ENCODE peak calls at places on chromosomes 6 and 20, in five cellular contexts. One of them, this sample, is unnamed.

GRCh38 chr6:112562348-112563220 is 215.5 kb downstream of the RFPL4B start:
- DNase-seq in HepG2: no peak
- DNase-seq in GM12878: no peak
- DNase-seq in HCT116: no peak
- DNase-seq in H1: no peak
- DNase-seq in this sample: no peak

GRCh38 chr6:88168362-88168761 is 2.2 kb upstream of the CNR1 start:
- DNase-seq in HepG2: no peak
- DNase-seq in GM12878: no peak
- DNase-seq in HCT116: no peak
- DNase-seq in H1: no peak
- DNase-seq in this sample: peak; percentile 7

GRCh38 chr6:56101141-56101553 is 146.2 kb downstream of the COL21A1 start:
- DNase-seq in HepG2: peak; percentile 48
- DNase-seq in GM12878: no peak
- DNase-seq in HCT116: peak; percentile 41
- DNase-seq in H1: no peak
- DNase-seq in this sample: no peak

GRCh38 chr6:159988983-159989454 is 20.1 kb downstream of the IGF2R start:
- DNase-seq in HepG2: no peak
- DNase-seq in GM12878: no peak
- DNase-seq in HCT116: no peak
- DNase-seq in H1: no peak
- DNase-seq in this sample: peak; percentile 88

GRCh38 chr6:169828176-169828575 is 76.8 kb downstream of the ERMARD start:
- DNase-seq in HepG2: no peak
- DNase-seq in GM12878: no peak
- DNase-seq in HCT116: no peak
- DNase-seq in H1: peak; percentile 36
- DNase-seq in this sample: no peak

GRCh38 chr20:17934141-17934862 is 34.3 kb downstream of the SNX5 start:
- DNase-seq in HepG2: no peak
- DNase-seq in GM12878: no peak
- DNase-seq in HCT116: no peak
- DNase-seq in H1: no peak
- DNase-seq in this sample: no peak

GRCh38 chr20:62716198-62716940 is 7.7 kb downstream of the NTSR1 start:
- DNase-seq in HepG2: no peak
- DNase-seq in GM12878: no peak
- DNase-seq in HCT116: no peak
- DNase-seq in H1: no peak
- DNase-seq in this sample: no peak

GRCh38 chr6:111722220-111722731 is 116.6 kb upstream of the TRAF3IP2 start:
- DNase-seq in HepG2: no peak
- DNase-seq in GM12878: no peak
- DNase-seq in HCT116: no peak
- DNase-seq in H1: no peak
- DNase-seq in this sample: no peak

GRCh38 chr6:134060491-134061106 is 8.2 kb upstream of the SLC2A12 start:
- DNase-seq in HepG2: peak; percentile 57
- DNase-seq in GM12878: no peak
- DNase-seq in HCT116: no peak
- DNase-seq in H1: no peak
- DNase-seq in this sample: no peak
- TF ChIP-seq SIN3A in HepG2: no peak
- TF ChIP-seq SIN3A in GM12878: no peak
- TF ChIP-seq SIN3A in HCT116: no peak
- TF ChIP-seq SIN3A in H1: no peak
- TF ChIP-seq SIN3A in this sample: no peak

GRCh38 chr6:138485005-138485545 is 14.2 kb downstream of the NHSL1 start:
- DNase-seq in HepG2: no peak
- DNase-seq in GM12878: no peak
- DNase-seq in HCT116: no peak
- DNase-seq in H1: no peak
- DNase-seq in this sample: no peak

GRCh38 chr6:138483911-138484731 is 15.2 kb downstream of the NHSL1 start:
- DNase-seq in HepG2: no peak
- DNase-seq in GM12878: no peak
- DNase-seq in HCT116: no peak
- DNase-seq in H1: no peak
- DNase-seq in this sample: no peak

GRCh38 chr6:138487122-138487604 is 12.1 kb downstream of the NHSL1 start:
- DNase-seq in HepG2: no peak
- DNase-seq in GM12878: no peak
- DNase-seq in HCT116: no peak
- DNase-seq in H1: no peak
- DNase-seq in this sample: no peak

GRCh38 chr6:138485586-138486248 is 13.6 kb downstream of the NHSL1 start:
- DNase-seq in HepG2: no peak
- DNase-seq in GM12878: no peak
- DNase-seq in HCT116: no peak
- DNase-seq in H1: no peak
- DNase-seq in this sample: no peak

DNA sequence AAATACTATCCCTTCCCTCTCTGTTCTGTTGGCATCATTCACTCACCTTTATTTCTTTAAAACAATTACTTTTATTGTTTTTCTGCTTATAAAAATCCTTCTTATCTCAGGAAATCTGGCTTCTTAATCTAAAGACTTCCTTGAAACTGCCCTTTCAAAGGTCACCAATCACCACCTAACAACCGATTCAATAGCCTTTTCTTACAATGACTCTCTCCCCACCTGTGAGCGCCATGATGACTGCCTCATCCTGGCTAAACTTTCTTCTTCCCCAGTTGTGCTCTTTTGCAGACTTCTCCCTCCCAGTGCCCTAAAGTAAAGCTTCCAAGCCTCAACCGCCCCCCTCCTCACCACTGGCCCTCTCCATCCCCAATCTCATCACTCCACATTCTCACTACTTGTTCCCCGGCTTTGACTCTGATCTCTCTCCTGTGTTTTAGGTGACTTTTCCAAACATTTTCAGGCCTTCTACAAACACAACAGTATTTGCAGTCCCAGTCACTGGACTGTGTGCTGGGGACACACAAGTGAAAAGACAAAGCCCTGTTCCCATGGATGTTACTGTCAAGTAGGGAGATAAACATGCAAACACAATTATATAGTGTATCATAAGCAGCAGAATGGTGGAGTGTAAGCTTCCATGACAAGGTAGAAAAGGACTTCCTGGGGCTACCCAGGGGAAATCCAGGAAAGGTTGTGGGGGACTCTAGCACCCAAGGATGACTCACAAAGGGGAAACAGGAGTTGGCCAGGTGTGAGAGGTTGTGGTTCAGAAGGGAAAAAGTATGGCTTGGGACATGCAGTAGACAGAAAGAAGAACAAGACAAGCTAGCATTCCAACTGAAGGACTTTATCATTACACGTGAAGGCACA is 12.8 kb downstream of the NHSL1 start:
- DNase-seq in HepG2: peak; percentile 34
- DNase-seq in GM12878: no peak
- DNase-seq in HCT116: no peak
- DNase-seq in H1: peak; percentile 38
- DNase-seq in this sample: no peak
- TF ChIP-seq CEBPB in HepG2: no peak
- TF ChIP-seq CEBPB in GM12878: no peak
- TF ChIP-seq CEBPB in HCT116: no peak
- TF ChIP-seq CEBPB in H1: no peak
- TF ChIP-seq CEBPB in this sample: no peak

GRCh38 chr6:17418281-17419188 is 25.1 kb downstream of the CAP2 start:
- DNase-seq in HepG2: no peak
- DNase-seq in GM12878: no peak
- DNase-seq in HCT116: no peak
- DNase-seq in H1: no peak
- DNase-seq in this sample: no peak
- TF ChIP-seq SIN3A in HepG2: no peak
- TF ChIP-seq SIN3A in GM12878: no peak
- TF ChIP-seq SIN3A in HCT116: no peak
- TF ChIP-seq SIN3A in H1: no peak
- TF ChIP-seq SIN3A in this sample: no peak

GRCh38 chr6:156102129-156102528 is 646.5 kb upstream of the NOX3 start:
- DNase-seq in HepG2: no peak
- DNase-seq in GM12878: no peak
- DNase-seq in HCT116: peak; percentile 21
- DNase-seq in H1: peak; percentile 45
- DNase-seq in this sample: no peak
- TF ChIP-seq CEBPB in HepG2: no peak
- TF ChIP-seq CEBPB in GM12878: no peak
- TF ChIP-seq CEBPB in HCT116: no peak
- TF ChIP-seq CEBPB in H1: no peak
- TF ChIP-seq CEBPB in this sample: no peak